ENCODE peak calls at places on chromosome 14, in five cellular contexts. Z is activated B cell treated with CpG ODN at 0.5 μM for 24 hours; J is nephron progenitor cell; H is activated CD4-positive, alpha-beta T cell treated with anti-CD3 and anti-CD28 coated beads for 24 hours; K is AG10803. I is an unnamed sample.

GRCh38 chr14:92644166-92644565 is 104.3 kb downstream of the LGMN start:
- DNase-seq in Z (no peak), J (no peak), H (no peak), K (peak; percentile 38), I (no peak)

GRCh38 chr14:22814945-22815713 is at the start of gene SLC7A7:
- DNase-seq in Z (no peak), J (no peak), H (no peak), K (peak; percentile 23), I (no peak)

GRCh38 chr14:81153187-81153586 is 67.6 kb downstream of the GTF2A1 start:
- DNase-seq in Z (no peak), J (no peak), H (no peak), K (no peak), I (no peak)

GRCh38 chr14:20387577-20387976 is 25.7 kb downstream of the TEP1 start:
- DNase-seq in Z (no peak), J (no peak), H (no peak), K (no peak), I (no peak)

GRCh38 chr14:76717508-76717907 is 43.8 kb upstream of the VASH1 start:
- DNase-seq in Z (no peak), J (no peak), H (no peak), K (no peak), I (peak; percentile 11)

GRCh38 chr14:35687335-35687939 is 121.7 kb downstream of the RALGAPA1 start:
- DNase-seq in Z (no peak), J (peak; percentile 26), H (no peak), K (peak; percentile 46), I (no peak)

GRCh38 chr14:97413991-97414717 is 617.0 kb downstream of the VRK1 start:
- DNase-seq in Z (no peak), J (no peak), H (no peak), K (no peak), I (no peak)

GRCh38 chr14:46399049-46399448 is 252.5 kb downstream of the RPL10L start:
- DNase-seq in Z (no peak), J (no peak), H (no peak), K (no peak), I (no peak)

GRCh38 chr14:104682107-104682593 is 7.3 kb upstream of the INF2 start:
- DNase-seq in Z (no peak), J (peak; percentile 40), H (no peak), K (no peak), I (no peak)

GRCh38 chr14:89598548-89599186 is 181.6 kb upstream of the FOXN3 start:
- DNase-seq in Z (no peak), J (no peak), H (no peak), K (peak; percentile 18), I (no peak)

GRCh38 chr14:64823305-64823985 is 56.3 kb downstream of the SPTB start:
- DNase-seq in Z (peak; percentile 46), J (peak; percentile 83), H (peak; percentile 42), K (peak; percentile 70), I (peak; percentile 75)